ENCODE peak calls at places on chromosomes 3 and 15, in four cellular contexts. P is IMR-90, S is endothelial cell of umbilical vein, J is GM12878. R is an unnamed sample.

GRCh38 chr3:44016818-44017217 is 224.9 kb upstream of the TOPAZ1 start:
- DNase-seq in P (no peak), S (no peak), J (no peak), R (no peak)

GRCh38 chr3:157542711-157543485 is 39.7 kb upstream of the VEPH1 start:
- DNase-seq in P (peak; percentile 45), S (peak; percentile 61), J (no peak), R (no peak)

GRCh38 chr3:72492240-72492639 is 356.0 kb downstream of the SHQ1 start:
- DNase-seq in P (peak; percentile 92), S (no peak), J (no peak), R (no peak)

GRCh38 chr15:99953886-99954285 is 220.6 kb upstream of the LYSMD4 start:
- DNase-seq in P (no peak), S (no peak), J (no peak), R (no peak)

GRCh38 chr3:194080913-194081800 is 54.8 kb upstream of the HES1 start:
- DNase-seq in P (no peak), S (no peak), J (no peak), R (no peak)

GRCh38 chr3:10339376-10339955 is 18.6 kb upstream of the SEC13 start:
- DNase-seq in P (no peak), S (no peak), J (no peak), R (no peak)

GRCh38 chr15:66253643-66254363 is at the start of gene MEGF11:
- DNase-seq in P (peak; percentile 28), S (peak; percentile 32), J (no peak), R (peak; percentile 31)

GRCh38 chr3:39990532-39990931 is 181.1 kb downstream of the MYRIP start:
- DNase-seq in P (peak; percentile 3), S (peak; percentile 70), J (peak; percentile 5), R (peak; percentile 70)

GRCh38 chr3:179652467-179653105 is at the start of gene USP13:
- DNase-seq in P (peak; percentile 83), S (peak; percentile 81), J (no peak), R (peak; percentile 34)

GRCh38 chr15:66567897-66568296 is 2.1 kb upstream of the LCTL start:
- DNase-seq in P (no peak), S (no peak), J (no peak), R (no peak)

GRCh38 chr3:159158801-159159200 is 356.9 kb downstream of the MFSD1 start:
- DNase-seq in P (no peak), S (no peak), J (no peak), R (no peak)

GRCh38 chr3:106421928-106422327 is 553.1 kb upstream of the CBLB start:
- DNase-seq in P (peak; percentile 47), S (no peak), J (no peak), R (no peak)

GRCh38 chr3:125116311-125117069 is 60.7 kb upstream of the HEG1 start:
- DNase-seq in P (peak; percentile 77), S (no peak), J (no peak), R (no peak)

GRCh38 chr15:101267320-101268104 is 9.8 kb downstream of the SELENOS start:
- DNase-seq in P (peak; percentile 91), S (no peak), J (no peak), R (peak; percentile 57)

GRCh38 chr3:46646700-46647099 is 34.4 kb downstream of the FAM240A start:
- DNase-seq in P (peak; percentile 89), S (no peak), J (no peak), R (no peak)

GRCh38 chr3:73933585-73933984 is 308.8 kb upstream of the PDZRN3 start:
- DNase-seq in P (no peak), S (no peak), J (no peak), R (no peak)

GRCh38 chr15:50907866-50908208 is 646 bp upstream of the AP4E1 start:
- DNase-seq in P (peak; percentile 28), S (peak; percentile 62), J (no peak), R (no peak)

GRCh38 chr3:177300842-177301241 is 103.6 kb upstream of the TBL1XR1 start:
- DNase-seq in P (no peak), S (no peak), J (no peak), R (no peak)

GRCh38 chr3:132418916-132419315 is 1.6 kb downstream of the DNAJC13 start:
- DNase-seq in P (no peak), S (peak; percentile 64), J (no peak), R (no peak)

GRCh38 chr15:99485992-99486370 is 79.8 kb upstream of the MEF2A start:
- DNase-seq in P (no peak), S (no peak), J (no peak), R (no peak)

GRCh38 chr15:33089878-33090757 is 104.4 kb downstream of the FMN1 start:
- DNase-seq in P (peak; percentile 94), S (no peak), J (no peak), R (no peak)

DNA sequence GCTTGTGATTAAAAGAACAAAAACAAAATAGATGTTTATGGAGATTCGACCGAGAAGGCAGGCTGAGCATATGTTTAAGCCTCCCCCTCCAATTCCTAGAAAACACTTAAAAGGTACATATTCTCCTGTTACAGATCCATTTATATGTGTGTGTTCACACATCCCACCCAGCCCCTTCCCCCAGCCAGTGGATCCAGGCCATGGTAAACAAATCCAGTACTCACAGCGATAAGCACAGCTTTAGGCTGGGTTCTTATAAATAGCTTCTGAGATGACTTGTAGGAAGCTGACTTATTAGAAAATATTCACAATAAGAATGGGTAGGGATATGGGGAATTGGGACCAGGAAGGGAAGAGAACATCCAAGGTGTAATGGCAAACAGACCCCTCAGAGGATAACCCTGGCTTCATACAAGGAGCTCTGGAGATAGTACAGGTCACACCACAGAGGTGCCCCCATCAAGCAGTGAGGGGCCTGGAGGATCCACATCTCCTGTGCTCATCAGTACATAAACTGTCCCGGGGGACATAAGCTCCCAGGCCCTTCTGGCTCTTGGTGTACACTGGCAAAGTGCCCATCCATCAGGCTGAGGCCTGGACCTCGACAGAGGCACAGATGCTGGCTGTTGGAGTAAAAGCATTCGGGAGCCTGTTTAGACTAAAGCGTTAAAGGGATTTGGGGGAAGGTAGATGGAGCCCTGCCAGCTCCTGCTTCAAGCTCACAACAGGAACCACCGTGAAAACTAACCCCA is 70.0 kb upstream of the UBE2E1 start:
- DNase-seq in P (no peak), S (peak; percentile 82), J (no peak), R (no peak)
- TF ChIP-seq FOS in P (no peak), S (no peak), J (no peak), R (no peak)

GRCh38 chr15:69732133-69732532 is 279.5 kb downstream of the RPLP1 start:
- DNase-seq in P (no peak), S (no peak), J (no peak), R (no peak)

GRCh38 chr15:69727257-69727924 is 274.8 kb downstream of the RPLP1 start:
- DNase-seq in P (no peak), S (no peak), J (no peak), R (no peak)

GRCh38 chr15:69730281-69731235 is 277.9 kb downstream of the RPLP1 start:
- DNase-seq in P (no peak), S (peak; percentile 29), J (no peak), R (no peak)

GRCh38 chr15:69731581-69731980 is 279.0 kb downstream of the RPLP1 start:
- DNase-seq in P (no peak), S (no peak), J (no peak), R (no peak)

DNA sequence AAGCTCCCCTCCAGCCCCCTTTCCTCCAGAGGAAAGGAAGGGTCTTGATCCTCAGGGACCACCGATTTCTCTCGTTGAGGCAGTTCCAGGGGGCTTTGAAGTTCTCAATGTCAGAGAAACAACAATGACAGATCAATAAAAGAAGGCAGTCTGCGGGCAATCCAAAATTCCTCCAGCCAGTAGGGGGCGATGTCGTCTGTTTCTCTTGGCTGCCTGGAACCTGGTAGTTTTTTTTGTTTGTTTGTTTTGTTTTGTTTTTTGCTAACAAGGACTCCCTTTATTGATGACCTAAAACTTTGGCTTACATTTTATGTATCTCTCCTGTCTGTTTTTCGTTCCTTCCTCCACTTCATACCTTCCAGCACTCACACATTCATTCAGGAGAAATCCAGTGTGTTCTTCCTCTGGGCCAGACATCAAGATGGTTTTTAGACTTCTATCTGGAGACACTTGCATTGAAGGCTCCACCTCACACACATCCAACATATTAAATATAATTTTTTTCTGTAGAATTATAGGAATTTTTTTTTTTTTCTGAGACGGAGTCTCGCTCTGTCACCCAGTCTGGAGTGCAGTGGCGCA is 276.6 kb downstream of the RPLP1 start:
- DNase-seq in P (peak; percentile 8), S (peak; percentile 39), J (no peak), R (peak; percentile 57)
- TF ChIP-seq FOS in P (no peak), S (no peak), J (no peak), R (no peak)

DNA sequence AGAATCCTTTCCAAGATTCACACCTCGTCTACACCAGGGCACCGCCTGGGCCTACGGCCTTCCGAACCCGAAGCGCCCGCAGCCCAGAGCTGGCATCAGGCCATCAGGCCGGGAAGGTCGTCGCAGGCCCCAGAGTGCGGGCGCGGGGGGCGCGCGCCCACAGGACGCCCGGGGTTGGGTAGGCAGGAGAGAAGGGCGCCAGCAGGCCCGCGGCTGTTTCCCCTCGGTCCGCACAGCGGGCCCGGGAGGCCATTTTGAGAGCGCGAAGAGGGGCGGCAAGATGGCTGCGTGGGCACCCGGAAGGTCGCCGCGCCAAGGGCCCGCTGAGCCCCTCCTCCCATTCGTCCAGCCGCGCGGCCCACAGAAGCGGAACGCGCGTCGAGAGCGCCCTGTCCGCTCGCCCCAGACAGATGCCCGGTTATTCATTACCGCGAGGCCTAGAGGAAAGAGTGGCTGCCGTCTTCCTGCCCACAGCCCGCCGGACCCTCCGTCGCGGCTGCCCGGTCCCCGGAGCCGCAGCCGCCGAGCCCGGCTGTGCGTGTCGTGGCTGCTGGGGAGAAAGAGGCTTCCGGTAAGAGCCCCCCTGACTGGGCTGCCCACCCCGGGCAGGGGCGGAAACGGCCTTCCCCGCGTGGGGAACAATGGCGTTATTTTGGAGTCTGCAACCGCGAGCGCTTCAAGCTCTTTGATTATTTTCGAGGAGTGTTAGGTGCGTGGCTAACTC is 44.2 kb upstream of the POLG start:
- DNase-seq in P (no peak), S (no peak), J (no peak), R (no peak)
- TF ChIP-seq FOS in P (no peak), S (no peak), J (no peak), R (no peak)

GRCh38 chr3:54663558-54664114 is 264.2 kb downstream of the LRTM1 start:
- DNase-seq in P (no peak), S (no peak), J (no peak), R (no peak)
- TF ChIP-seq FOS in P (no peak), S (no peak), J (no peak), R (no peak)

GRCh38 chr3:168872811-168873210 is 777.1 kb upstream of the GOLIM4 start:
- DNase-seq in P (no peak), S (no peak), J (no peak), R (no peak)

GRCh38 chr3:168865022-168865551 is 769.4 kb upstream of the GOLIM4 start:
- DNase-seq in P (peak; percentile 48), S (peak; percentile 71), J (no peak), R (peak; percentile 14)

GRCh38 chr3:168876346-168877035 is 780.8 kb upstream of the GOLIM4 start:
- DNase-seq in P (no peak), S (peak; percentile 93), J (no peak), R (no peak)

DNA sequence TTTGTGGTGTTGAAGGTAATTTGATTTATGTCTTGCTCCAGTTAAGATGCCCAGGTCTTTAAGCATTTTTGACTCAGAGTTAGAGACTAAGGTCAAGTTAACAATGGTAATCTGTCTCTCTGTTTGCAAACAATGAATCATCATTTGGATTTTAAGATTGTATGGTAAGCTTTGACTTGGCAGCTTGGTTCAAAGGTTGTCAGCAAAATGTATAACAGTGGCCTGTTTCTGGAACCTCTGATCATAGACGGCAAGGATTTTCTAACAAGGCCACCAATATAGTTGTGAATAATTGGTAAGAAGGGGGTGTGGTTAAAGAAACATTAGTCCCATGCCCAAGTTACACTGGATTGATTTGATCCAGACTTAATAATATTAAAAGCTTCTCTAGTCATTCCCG is 775.2 kb upstream of the GOLIM4 start:
- DNase-seq in P (no peak), S (no peak), J (no peak), R (no peak)
- TF ChIP-seq FOS in P (no peak), S (peak; percentile 21), J (no peak), R (no peak)

R was measured in K562.